ENCODE peak calls at places on chromosomes 4 and X, in four cellular contexts. One of them, this sample, is unnamed.

GRCh38 chr4:118774321-118774720 is 61.6 kb downstream of the SEC24D start:
- DNase-seq in astrocyte: no peak
- DNase-seq in iPS DF 6.9: no peak
- DNase-seq in SK-N-SH: no peak
- DNase-seq in this sample: no peak

GRCh38 chrX:133674726-133675470 is 259.6 kb upstream of the GPC4 start:
- DNase-seq in astrocyte: no peak
- DNase-seq in iPS DF 6.9: no peak
- DNase-seq in SK-N-SH: no peak
- DNase-seq in this sample: no peak

GRCh38 chr4:87038837-87039715 is 104.3 kb downstream of the AFF1 start:
- DNase-seq in astrocyte: peak; percentile 94
- DNase-seq in iPS DF 6.9: no peak
- DNase-seq in SK-N-SH: peak; percentile 59
- DNase-seq in this sample: peak; percentile 94

GRCh38 chrX:152177497-152178269 is 39.3 kb upstream of the MAGEA10 start:
- DNase-seq in astrocyte: peak; percentile 8
- DNase-seq in iPS DF 6.9: no peak
- DNase-seq in SK-N-SH: no peak
- DNase-seq in this sample: no peak

GRCh38 chr4:36476135-36476534 is 194.7 kb downstream of the DTHD1 start:
- DNase-seq in astrocyte: no peak
- DNase-seq in iPS DF 6.9: no peak
- DNase-seq in SK-N-SH: no peak
- DNase-seq in this sample: no peak

GRCh38 chr4:16897991-16898827 is at the start of gene LDB2:
- DNase-seq in astrocyte: peak; percentile 91
- DNase-seq in iPS DF 6.9: no peak
- DNase-seq in SK-N-SH: peak; percentile 46
- DNase-seq in this sample: no peak

GRCh38 chrX:149648932-149649331 is 17.3 kb upstream of the TMEM185A start:
- DNase-seq in astrocyte: no peak
- DNase-seq in iPS DF 6.9: no peak
- DNase-seq in SK-N-SH: no peak
- DNase-seq in this sample: no peak

GRCh38 chrX:139198936-139199335 is 331.6 kb upstream of the F9 start:
- DNase-seq in astrocyte: no peak
- DNase-seq in iPS DF 6.9: no peak
- DNase-seq in SK-N-SH: no peak
- DNase-seq in this sample: no peak

DNA sequence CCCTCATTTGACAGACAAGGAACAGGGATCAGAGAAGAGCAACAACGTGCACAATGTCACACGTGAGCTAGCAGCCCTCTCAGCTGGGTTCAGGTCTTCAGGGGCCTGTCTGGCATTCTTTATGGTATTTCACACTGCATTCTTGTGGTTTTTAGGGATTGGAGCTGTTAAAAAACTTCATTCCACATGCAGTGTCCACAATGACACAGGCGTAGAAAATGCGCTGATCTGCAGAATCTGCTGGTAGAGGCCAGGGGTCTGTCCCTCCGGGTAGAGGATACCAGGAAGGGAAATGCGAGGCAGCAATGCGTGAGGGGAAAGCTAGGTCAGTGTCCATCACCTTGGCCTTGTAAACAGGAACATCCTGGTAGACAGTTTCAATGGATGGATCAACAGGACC is 36.6 kb downstream of the MAP7D3 start:
- DNase-seq in astrocyte: peak; percentile 83
- DNase-seq in iPS DF 6.9: no peak
- DNase-seq in SK-N-SH: no peak
- DNase-seq in this sample: no peak
- H3K4me1 ChIP-seq in astrocyte: peaks cover 18% of the 10 kb centered on the region
- H3K4me1 ChIP-seq in iPS DF 6.9: no peaks in the 10 kb centered on the region
- H3K4me1 ChIP-seq in SK-N-SH: no peaks in the 10 kb centered on the region
- H3K4me1 ChIP-seq in this sample: peaks cover 37% of the 10 kb centered on the region

DNA sequence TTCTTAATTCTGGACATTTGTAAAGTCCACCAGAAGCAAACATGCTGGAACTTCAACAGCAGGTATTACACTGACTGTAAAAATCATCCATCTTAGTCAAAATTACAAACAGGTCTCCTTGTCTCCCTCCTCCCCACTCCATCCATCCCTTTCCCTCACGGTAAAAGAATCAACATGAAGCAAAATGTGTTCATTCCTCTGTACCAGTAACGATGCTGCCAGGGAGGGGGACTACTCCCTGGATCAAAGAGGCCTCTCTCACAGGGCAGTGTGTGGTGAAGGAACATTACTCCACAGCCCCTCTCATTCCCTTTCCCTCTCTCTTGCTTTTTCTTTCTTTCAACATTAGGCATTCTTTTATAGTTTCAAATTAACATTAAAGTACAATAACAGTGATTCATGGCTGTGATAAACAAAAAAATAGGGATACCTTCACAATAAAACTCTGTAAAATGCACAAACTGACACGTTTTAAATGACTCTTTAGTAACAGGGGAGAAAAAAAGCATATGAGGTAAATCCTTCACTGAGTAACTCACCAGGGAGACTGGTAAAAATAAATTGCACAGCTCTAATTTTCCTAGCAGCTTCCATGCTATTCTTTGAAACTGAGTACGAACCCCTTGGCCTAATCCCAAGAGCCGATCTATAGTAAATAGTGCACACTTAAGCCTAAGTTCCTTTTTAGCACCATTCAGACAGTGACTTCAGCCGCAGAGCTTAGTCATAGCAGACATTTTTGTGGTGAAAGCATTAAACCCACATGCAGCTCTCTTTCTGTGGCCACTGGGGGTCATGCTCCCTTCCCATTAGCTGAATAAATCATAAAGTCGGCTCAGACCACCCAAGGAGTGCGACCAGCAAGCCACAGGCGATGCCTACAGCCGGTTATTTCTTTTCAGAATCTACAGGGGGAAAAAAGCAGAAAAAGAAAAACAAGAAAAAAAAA is 215.6 kb upstream of the GYPA start:
- DNase-seq in astrocyte: peak; percentile 99
- DNase-seq in iPS DF 6.9: no peak
- DNase-seq in SK-N-SH: no peak
- DNase-seq in this sample: peak; percentile 54
- H3K4me3 ChIP-seq in astrocyte: no peak overlapping the region
- H3K4me3 ChIP-seq in iPS DF 6.9: no peak overlapping the region
- H3K4me3 ChIP-seq in SK-N-SH: peak overlapping the region; percentile 5
- H3K4me3 ChIP-seq in this sample: no peak overlapping the region

GRCh38 chr4:140083320-140083719 is 70.7 kb downstream of the MAML3 start:
- DNase-seq in astrocyte: no peak
- DNase-seq in iPS DF 6.9: no peak
- DNase-seq in SK-N-SH: no peak
- DNase-seq in this sample: no peak

GRCh38 chr4:140085924-140086323 is 68.1 kb downstream of the MAML3 start:
- DNase-seq in astrocyte: no peak
- DNase-seq in iPS DF 6.9: no peak
- DNase-seq in SK-N-SH: no peak
- DNase-seq in this sample: no peak

GRCh38 chr4:140085062-140085622 is 68.8 kb downstream of the MAML3 start:
- DNase-seq in astrocyte: no peak
- DNase-seq in iPS DF 6.9: no peak
- DNase-seq in SK-N-SH: no peak
- DNase-seq in this sample: no peak

GRCh38 chr4:140082399-140082758 is 71.6 kb downstream of the MAML3 start:
- DNase-seq in astrocyte: no peak
- DNase-seq in iPS DF 6.9: no peak
- DNase-seq in SK-N-SH: peak; percentile 34
- DNase-seq in this sample: no peak

DNA sequence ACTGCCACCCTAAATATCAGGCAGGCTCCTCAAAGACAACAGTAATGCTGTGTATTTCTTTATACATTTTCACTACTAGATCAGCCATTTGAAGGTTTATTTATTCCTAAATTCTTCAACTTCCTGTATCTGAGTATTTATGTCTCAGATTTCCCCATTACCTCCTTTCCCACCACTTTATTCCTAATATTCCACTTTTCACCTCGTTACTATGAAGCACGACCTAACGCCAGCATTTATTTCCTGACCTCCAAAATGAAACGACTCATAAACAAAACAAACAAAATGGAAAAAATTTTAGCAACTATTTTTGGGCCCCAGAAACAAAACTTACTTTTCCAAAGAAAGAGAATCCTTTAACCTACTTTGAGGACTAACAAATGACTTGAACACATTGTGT is 69.6 kb downstream of the MAML3 start:
- DNase-seq in astrocyte: no peak
- DNase-seq in iPS DF 6.9: no peak
- DNase-seq in SK-N-SH: no peak
- DNase-seq in this sample: no peak
- H3K4me1 ChIP-seq in astrocyte: peaks cover 12% of the 10 kb centered on the region
- H3K4me1 ChIP-seq in iPS DF 6.9: peaks cover 4% of the 10 kb centered on the region
- H3K4me1 ChIP-seq in SK-N-SH: no peaks in the 10 kb centered on the region
- H3K4me1 ChIP-seq in this sample: peaks cover 3% of the 10 kb centered on the region

GRCh38 chr4:19547463-19547862 is 704.2 kb upstream of the SLIT2 start:
- DNase-seq in astrocyte: no peak
- DNase-seq in iPS DF 6.9: no peak
- DNase-seq in SK-N-SH: no peak
- DNase-seq in this sample: no peak
- H3K4me3 ChIP-seq in astrocyte: no peak overlapping the region
- H3K4me3 ChIP-seq in iPS DF 6.9: no peak overlapping the region
- H3K4me3 ChIP-seq in SK-N-SH: no peak overlapping the region
- H3K4me3 ChIP-seq in this sample: no peak overlapping the region

GRCh38 chr4:68469482-68469881 is 22.2 kb downstream of the TMPRSS11E start:
- DNase-seq in astrocyte: no peak
- DNase-seq in iPS DF 6.9: no peak
- DNase-seq in SK-N-SH: no peak
- DNase-seq in this sample: no peak

GRCh38 chr4:68466751-68467150 is 19.5 kb downstream of the TMPRSS11E start:
- DNase-seq in astrocyte: peak; percentile 52
- DNase-seq in iPS DF 6.9: no peak
- DNase-seq in SK-N-SH: no peak
- DNase-seq in this sample: no peak

GRCh38 chr4:68463796-68464195 is 16.5 kb downstream of the TMPRSS11E start:
- DNase-seq in astrocyte: peak; percentile 62
- DNase-seq in iPS DF 6.9: no peak
- DNase-seq in SK-N-SH: no peak
- DNase-seq in this sample: no peak

GRCh38 chr4:68465058-68465457 is 17.8 kb downstream of the TMPRSS11E start:
- DNase-seq in astrocyte: no peak
- DNase-seq in iPS DF 6.9: no peak
- DNase-seq in SK-N-SH: no peak
- DNase-seq in this sample: no peak

GRCh38 chr4:68466185-68466584 is 18.9 kb downstream of the TMPRSS11E start:
- DNase-seq in astrocyte: peak; percentile 91
- DNase-seq in iPS DF 6.9: no peak
- DNase-seq in SK-N-SH: no peak
- DNase-seq in this sample: no peak
- H3K4me1 ChIP-seq in astrocyte: peaks cover 26% of the 10 kb centered on the region
- H3K4me1 ChIP-seq in iPS DF 6.9: no peaks in the 10 kb centered on the region
- H3K4me1 ChIP-seq in SK-N-SH: no peaks in the 10 kb centered on the region
- H3K4me1 ChIP-seq in this sample: peaks cover 20% of the 10 kb centered on the region

GRCh38 chr4:1873291-1873690 is 2.1 kb downstream of the NSD2 start:
- DNase-seq in astrocyte: no peak
- DNase-seq in iPS DF 6.9: no peak
- DNase-seq in SK-N-SH: no peak
- DNase-seq in this sample: peak; percentile 77

GRCh38 chr4:1874207-1874606 is 3.0 kb downstream of the NSD2 start:
- DNase-seq in astrocyte: no peak
- DNase-seq in iPS DF 6.9: no peak
- DNase-seq in SK-N-SH: no peak
- DNase-seq in this sample: no peak

GRCh38 chr4:1873776-1874175 is 2.6 kb downstream of the NSD2 start:
- DNase-seq in astrocyte: no peak
- DNase-seq in iPS DF 6.9: no peak
- DNase-seq in SK-N-SH: no peak
- DNase-seq in this sample: peak; percentile 30

GRCh38 chr4:1871471-1872021 is 353 bp downstream of the NSD2 start:
- DNase-seq in astrocyte: no peak
- DNase-seq in iPS DF 6.9: no peak
- DNase-seq in SK-N-SH: peak; percentile 85
- DNase-seq in this sample: peak; percentile 93

GRCh38 chr4:1872918-1873269 is 1.7 kb downstream of the NSD2 start:
- DNase-seq in astrocyte: peak; percentile 78
- DNase-seq in iPS DF 6.9: no peak
- DNase-seq in SK-N-SH: no peak
- DNase-seq in this sample: peak; percentile 90
- H3K4me3 ChIP-seq in astrocyte: peak overlapping the region; percentile 64
- H3K4me3 ChIP-seq in iPS DF 6.9: no peak overlapping the region
- H3K4me3 ChIP-seq in SK-N-SH: peak overlapping the region; percentile 79
- H3K4me3 ChIP-seq in this sample: peak overlapping the region; percentile 85